ENCODE peak calls at places on chromosomes 12 and 14, in eight cellular contexts. N is GM12865, O is uterus, H is keratinocyte, Y is tibial artery, R is HepG2, M is neural progenitor cell, Q is AG04450. K is an unnamed sample.

GRCh38 chr12:23810327-23810902 is 139.1 kb downstream of the SOX5 start:
- DNase-seq in N (no peak), O (no peak), H (no peak), Y (no peak), R (no peak), M (no peak), Q (no peak), K (no peak)

GRCh38 chr12:55955800-55956508 is 9.9 kb downstream of the PMEL start:
- DNase-seq in N (peak), O (no peak), H (no peak), Y (no peak), R (peak), M (no peak), Q (no peak), K (peak)

GRCh38 chr12:402127-402456 is 648 bp downstream of the CCDC77 start:
- DNase-seq in N (peak), O (no peak), H (no peak), Y (no peak), R (peak), M (peak), Q (no peak), K (peak)

GRCh38 chr12:108204117-108204516 is 75.0 kb downstream of the WSCD2 start:
- DNase-seq in N (no peak), O (no peak), H (no peak), Y (no peak), R (no peak), M (no peak), Q (no peak), K (no peak)

GRCh38 chr12:15688202-15688736 is 100.9 kb downstream of the EPS8 start:
- DNase-seq in N (peak), O (no peak), H (no peak), Y (peak), R (no peak), M (no peak), Q (no peak), K (peak)

GRCh38 chr12:82919365-82920054 is 232.8 kb downstream of the TMTC2 start:
- DNase-seq in N (no peak), O (no peak), H (no peak), Y (no peak), R (no peak), M (no peak), Q (no peak), K (no peak)

GRCh38 chr14:69005432-69006148 is 26.5 kb upstream of the ACTN1 start:
- DNase-seq in N (no peak), O (peak), H (peak), Y (peak), R (peak), M (peak), Q (peak), K (peak)

GRCh38 chr14:40312296-40312695 is 880.1 kb upstream of the FBXO33 start:
- DNase-seq in N (no peak), O (no peak), H (no peak), Y (no peak), R (no peak), M (no peak), Q (no peak), K (no peak)

GRCh38 chr14:23538785-23539184 is 12.8 kb downstream of the ZFHX2 start:
- DNase-seq in N (no peak), O (peak), H (no peak), Y (no peak), R (no peak), M (peak), Q (no peak), K (peak)

GRCh38 chr12:49868449-49868848 is 25.5 kb upstream of the BCDIN3D start:
- DNase-seq in N (no peak), O (peak), H (no peak), Y (no peak), R (no peak), M (no peak), Q (no peak), K (no peak)

GRCh38 chr12:68109444-68110217 is 49.9 kb downstream of the IFNG start:
- DNase-seq in N (no peak), O (no peak), H (no peak), Y (no peak), R (no peak), M (no peak), Q (no peak), K (peak)

GRCh38 chr14:103385994-103386491 is 828 bp downstream of the MARK3 start:
- DNase-seq in N (peak), O (no peak), H (no peak), Y (peak), R (no peak), M (peak), Q (no peak), K (peak)

GRCh38 chr12:62834406-62834805 is 100.5 kb downstream of the PPM1H start:
- DNase-seq in N (peak), O (peak), H (no peak), Y (no peak), R (no peak), M (no peak), Q (no peak), K (no peak)

GRCh38 chr12:62210422-62210821 is 49.8 kb upstream of the USP15 start:
- DNase-seq in N (peak), O (no peak), H (no peak), Y (peak), R (peak), M (peak), Q (no peak), K (peak)

GRCh38 chr12:121144416-121144914 is 11.8 kb downstream of the P2RX7 start:
- DNase-seq in N (peak), O (no peak), H (no peak), Y (no peak), R (no peak), M (no peak), Q (no peak), K (peak)

GRCh38 chr14:71289536-71289935 is 382.3 kb downstream of the PCNX1 start:
- DNase-seq in N (peak), O (no peak), H (no peak), Y (no peak), R (no peak), M (no peak), Q (no peak), K (no peak)

GRCh38 chr12:33514893-33515292 is 75.3 kb upstream of the SYT10 start:
- DNase-seq in N (no peak), O (no peak), H (no peak), Y (no peak), R (no peak), M (peak), Q (no peak), K (peak)

GRCh38 chr14:73188501-73188903 is 48.8 kb upstream of the PAPLN start:
- DNase-seq in N (no peak), O (no peak), H (no peak), Y (no peak), R (no peak), M (no peak), Q (peak), K (peak)

GRCh38 chr14:75132374-75133086 is 5.7 kb upstream of the NEK9 start:
- DNase-seq in N (peak), O (peak), H (peak), Y (no peak), R (peak), M (peak), Q (no peak), K (peak)

GRCh38 chr12:23204933-23205778 is 580.2 kb downstream of the ETNK1 start:
- DNase-seq in N (peak), O (no peak), H (peak), Y (no peak), R (peak), M (peak), Q (peak), K (peak)

GRCh38 chr12:29282452-29282851 is 98.5 kb downstream of the ERGIC2 start:
- DNase-seq in N (no peak), O (no peak), H (no peak), Y (no peak), R (no peak), M (no peak), Q (no peak), K (no peak)
- TF ChIP-seq CTCF in N (no peak), O (no peak), H (no peak), Y (no peak), R (no peak), M (no peak), Q (no peak), K (no peak)

DNA sequence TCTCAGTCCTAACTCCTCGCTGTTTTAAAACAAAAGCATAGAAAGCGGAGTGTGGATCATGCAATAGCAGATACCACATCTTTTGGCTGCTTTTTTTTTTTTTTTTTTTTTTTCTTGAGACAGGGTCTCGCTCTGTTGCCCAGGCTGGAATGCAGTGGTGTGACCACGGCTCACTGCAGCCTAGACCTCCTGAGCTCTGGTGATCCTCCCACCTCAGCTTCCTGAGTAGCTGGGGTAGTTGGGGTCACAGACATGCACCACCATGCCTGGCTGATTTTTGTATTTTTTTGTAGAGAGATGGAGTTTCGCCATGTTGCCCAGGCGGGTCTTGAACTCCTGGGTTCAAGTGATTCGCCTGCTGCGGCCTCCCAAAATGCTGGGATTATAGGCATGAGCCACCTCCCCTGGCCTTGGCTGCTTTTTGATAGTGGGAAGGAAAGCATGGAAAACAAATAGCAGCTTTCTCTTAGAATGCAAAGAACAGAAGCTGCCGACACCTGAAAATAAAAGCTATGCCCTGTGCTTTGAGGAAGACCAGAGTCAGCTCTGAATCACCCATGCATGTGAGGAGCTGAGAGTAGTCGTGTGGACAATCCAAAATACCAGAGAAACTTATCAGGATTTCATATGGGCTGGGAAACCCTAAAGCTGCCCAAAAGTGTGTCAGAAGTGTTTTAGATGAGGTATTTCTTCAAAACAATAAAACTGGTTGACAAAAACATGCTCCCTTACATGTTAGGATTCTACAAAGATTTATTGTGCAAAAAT is 3.6 kb upstream of the ELK3 start:
- DNase-seq in N (peak), O (no peak), H (no peak), Y (no peak), R (peak), M (no peak), Q (no peak), K (peak)
- H3K4me3 ChIP-seq in N (no peak), O (no peak), H (no peak), Y (no peak), R (no peak), M (no peak), Q (no peak), K (no peak)

GRCh38 chr12:87953257-87953860 is 75.8 kb downstream of the C12orf50 start:
- DNase-seq in N (peak), O (no peak), H (no peak), Y (no peak), R (peak), M (peak), Q (peak), K (peak)
- TF ChIP-seq CTCF in N (peak), O (peak), H (peak), Y (peak), R (peak), M (peak), Q (peak), K (peak)

DNA sequence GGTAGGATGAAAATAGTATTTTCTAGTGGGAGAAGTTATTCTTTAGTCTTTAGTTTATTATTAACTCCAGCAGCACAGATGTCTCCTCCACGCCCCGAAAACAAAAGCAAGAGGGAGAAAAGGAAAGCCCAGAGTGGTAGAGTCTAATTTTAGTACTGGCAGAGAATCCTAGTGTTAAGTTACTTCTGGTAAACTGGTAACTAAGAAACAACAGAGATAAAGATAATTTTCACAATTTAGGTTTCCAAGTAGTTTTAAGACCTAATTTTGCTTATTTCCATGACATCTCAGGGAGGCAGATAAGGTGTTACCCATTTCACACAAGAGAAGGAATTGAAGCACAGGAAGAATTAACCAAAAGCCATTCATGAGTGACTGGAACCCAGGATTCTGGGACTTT is 16.3 kb downstream of the ATP5MC2 start:
- DNase-seq in N (no peak), O (no peak), H (no peak), Y (no peak), R (no peak), M (no peak), Q (no peak), K (peak)
- H3K4me3 ChIP-seq in N (no peak), O (peak), H (no peak), Y (peak), R (peak), M (peak), Q (peak), K (no peak)

GRCh38 chr14:101289911-101290310 is 271.4 kb upstream of the DIO3 start:
- DNase-seq in N (no peak), O (no peak), H (no peak), Y (no peak), R (no peak), M (no peak), Q (no peak), K (no peak)
- TF ChIP-seq CTCF in N (no peak), O (no peak), H (no peak), Y (no peak), R (no peak), M (no peak), Q (no peak), K (no peak)

GRCh38 chr12:38713294-38713693 is 192.1 kb downstream of the CPNE8 start:
- DNase-seq in N (no peak), O (no peak), H (no peak), Y (no peak), R (no peak), M (no peak), Q (no peak), K (no peak)

DNA sequence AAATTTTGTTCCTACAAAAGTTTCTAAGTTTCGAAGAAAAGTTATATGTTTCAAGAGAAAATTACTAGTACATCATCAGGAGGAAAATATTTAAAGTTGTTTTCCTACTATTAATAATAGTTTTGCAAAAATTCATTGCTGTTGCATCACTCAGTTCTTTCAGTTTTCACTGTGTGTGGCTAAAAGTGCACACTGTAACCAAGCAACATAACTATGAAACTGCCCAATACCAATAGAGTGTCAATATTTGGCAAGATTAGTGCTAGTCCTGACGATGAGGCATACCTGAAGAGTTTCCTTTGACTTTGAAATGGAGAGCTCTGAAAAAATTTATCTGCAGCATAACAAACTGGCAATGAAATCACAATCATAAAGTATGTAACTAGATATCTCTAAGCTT is 194.3 kb downstream of the CPNE8 start:
- DNase-seq in N (peak), O (no peak), H (no peak), Y (no peak), R (peak), M (no peak), Q (no peak), K (peak)
- H3K4me3 ChIP-seq in N (no peak), O (no peak), H (no peak), Y (no peak), R (no peak), M (no peak), Q (no peak), K (no peak)

DNA sequence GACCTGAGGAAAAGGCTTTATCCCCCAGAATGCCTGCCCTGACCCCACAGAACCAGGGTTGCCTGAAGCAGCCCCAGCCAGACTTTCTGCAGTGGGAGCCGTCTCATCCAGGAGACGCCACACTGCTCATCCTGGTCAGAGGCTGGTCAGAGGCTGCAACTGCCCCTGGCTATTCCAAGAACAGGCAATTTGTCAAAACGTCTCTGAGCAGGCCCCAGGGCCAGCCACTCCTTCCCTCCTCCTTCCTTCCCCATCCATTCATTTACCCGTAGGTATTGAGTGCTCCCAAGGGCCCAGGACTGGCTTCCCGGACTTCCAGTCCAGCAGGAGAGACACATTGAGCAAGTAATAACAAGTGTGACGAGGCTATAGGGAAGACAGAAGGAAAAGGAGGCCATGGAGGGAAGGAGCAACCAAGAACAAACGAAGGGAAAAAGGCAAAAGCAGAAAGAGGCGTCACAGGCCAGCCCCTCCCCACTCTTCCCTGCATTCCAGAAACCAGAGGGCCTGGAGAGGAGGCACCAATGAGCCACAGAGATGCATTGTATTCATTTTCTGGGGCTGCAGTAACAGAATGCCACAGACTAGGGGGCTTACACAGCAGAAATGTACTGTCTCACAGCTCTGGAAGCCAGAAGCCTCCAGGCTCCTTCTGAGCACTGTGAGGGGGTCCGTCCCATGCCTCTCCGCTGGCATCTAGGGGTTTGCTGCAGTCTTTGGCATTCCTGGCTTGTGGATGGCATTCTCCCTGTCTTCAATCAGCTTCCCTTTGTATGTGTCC is 21.0 kb upstream of the CD9 start:
- DNase-seq in N (no peak), O (no peak), H (no peak), Y (no peak), R (peak), M (peak), Q (no peak), K (peak)
- TF ChIP-seq CTCF in N (no peak), O (no peak), H (no peak), Y (no peak), R (peak), M (peak), Q (peak), K (peak)

DNA sequence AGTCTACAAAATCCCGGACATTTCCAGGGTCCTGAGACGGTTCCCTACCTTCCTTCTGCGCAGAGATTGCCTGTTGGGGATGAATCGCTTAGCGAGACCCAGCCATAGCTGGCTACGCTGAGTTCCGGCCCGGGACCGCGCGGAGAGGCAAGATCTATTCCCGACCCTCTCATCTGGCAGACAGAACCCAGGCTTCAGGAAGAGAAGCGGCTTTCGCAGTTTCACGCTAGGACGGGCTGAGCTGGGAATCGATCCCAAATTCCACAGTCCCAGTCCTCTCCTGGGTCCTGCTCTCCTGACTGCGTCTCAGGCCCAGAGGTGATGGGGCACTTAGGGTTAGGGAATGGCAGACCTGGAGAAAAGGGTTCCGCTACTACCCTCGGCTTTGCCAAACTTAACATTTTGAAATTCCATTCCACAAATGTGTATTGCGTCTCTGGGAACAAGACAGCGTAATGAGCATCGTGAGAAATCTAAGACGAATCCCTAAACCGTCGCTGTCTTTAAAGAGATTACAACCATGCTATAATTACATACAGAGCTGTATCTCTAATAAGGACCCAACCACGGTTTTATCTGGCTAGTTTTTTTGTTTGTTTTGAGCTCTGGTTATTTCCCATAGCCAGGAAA is 2.8 kb downstream of the PTPN21 start:
- DNase-seq in N (no peak), O (peak), H (no peak), Y (no peak), R (no peak), M (peak), Q (no peak), K (peak)
- H3K4me3 ChIP-seq in N (no peak), O (peak), H (peak), Y (peak), R (no peak), M (peak), Q (peak), K (peak)

GRCh38 chr12:58764100-58764953 is 156.0 kb downstream of the LRIG3 start:
- DNase-seq in N (peak), O (no peak), H (no peak), Y (no peak), R (peak), M (no peak), Q (no peak), K (peak)
- TF ChIP-seq CTCF in N (no peak), O (no peak), H (no peak), Y (no peak), R (no peak), M (no peak), Q (no peak), K (no peak)

DNA sequence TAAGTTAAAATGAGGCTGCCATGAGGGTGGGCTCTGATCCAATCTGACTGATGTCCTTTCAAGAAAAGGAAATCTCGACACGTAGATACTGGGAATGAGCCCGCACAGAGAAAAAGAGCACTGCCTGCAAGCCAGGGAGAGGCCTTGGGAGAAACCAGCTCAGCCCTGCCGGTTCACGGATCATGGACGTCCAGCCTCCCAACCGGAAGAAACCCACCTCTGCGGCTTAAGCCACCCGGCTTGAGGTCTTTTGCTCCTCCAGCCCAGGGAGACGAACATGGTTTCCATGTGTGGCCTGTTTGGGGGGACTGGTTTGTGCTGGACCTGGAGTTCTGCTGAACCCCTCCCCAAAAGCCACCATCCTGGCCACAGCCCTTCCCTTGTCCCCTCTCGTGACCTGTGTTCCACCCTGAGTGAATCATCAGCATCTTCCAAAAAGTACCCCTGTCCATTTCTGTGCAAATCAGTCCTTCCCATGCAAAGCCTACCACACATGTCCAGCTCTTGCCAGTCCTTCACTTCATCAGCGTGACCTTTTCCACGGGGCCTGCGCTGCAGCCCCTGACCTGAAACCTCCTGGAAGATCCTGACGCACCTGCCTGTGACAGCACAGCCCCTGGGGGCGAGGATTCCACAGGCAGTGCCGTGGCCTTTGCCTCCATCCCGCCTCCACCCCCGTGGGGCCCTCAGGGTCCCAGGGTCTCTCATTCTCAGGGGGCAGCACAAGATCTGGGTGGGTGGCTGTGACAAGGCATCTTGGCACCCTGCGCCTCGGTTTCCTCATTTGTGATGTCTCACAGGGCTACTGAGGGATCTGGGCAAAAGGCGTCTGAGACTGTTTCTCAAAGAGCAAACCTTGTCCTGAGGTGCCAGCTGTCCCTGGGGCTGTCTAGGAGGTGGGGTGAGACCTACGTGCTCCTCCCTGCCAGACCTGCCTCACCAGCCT is 51.6 kb upstream of the GPR68 start:
- DNase-seq in N (no peak), O (no peak), H (no peak), Y (no peak), R (no peak), M (no peak), Q (no peak), K (no peak)
- H3K4me3 ChIP-seq in N (no peak), O (no peak), H (no peak), Y (no peak), R (no peak), M (no peak), Q (no peak), K (no peak)

K was measured in choroid plexus epithelial cell.